ENCODE peak calls at places on chromosomes 16 and 17, in eight cellular contexts. X is HCT116, F is tibial artery, K is MM.1S, L is lower leg skin, I is Panc1, R is AG09319, Y is epithelial cell of esophagus. E is an unnamed sample.

GRCh38 chr17:73545633-73546032 is 98.6 kb downstream of the SDK2 start:
- DNase-seq in R (no peak), Y (no peak), L (no peak), X (no peak), F (no peak), K (no peak), I (no peak), E (no peak)

GRCh38 chr16:1436731-1437355 is 6.0 kb downstream of the PERCC1 start:
- DNase-seq in L (no peak), I (no peak), K (no peak), Y (no peak), F (no peak), X (no peak), R (no peak), E (no peak)

GRCh38 chr16:27993587-27993986 is 69.9 kb downstream of the GSG1L start:
- DNase-seq in R (no peak), I (no peak), Y (no peak), K (no peak), F (no peak), L (no peak), X (no peak), E (no peak)

GRCh38 chr16:30567160-30567990 is 4.1 kb downstream of the ZNF688 start:
- DNase-seq in I (no peak), X (no peak), K (no peak), Y (peak; percentile 92), R (no peak), F (no peak), L (no peak), E (no peak)

GRCh38 chr16:78461496-78461938 is 362.1 kb downstream of the WWOX start:
- DNase-seq in Y (peak; percentile 0), R (no peak), F (no peak), X (no peak), L (no peak), I (no peak), K (no peak), E (no peak)

GRCh38 chr17:39555368-39555767 is 52.4 kb downstream of the NEUROD2 start:
- DNase-seq in R (no peak), L (no peak), I (no peak), X (no peak), F (no peak), Y (no peak), K (no peak), E (no peak)

GRCh38 chr17:27578718-27579085 is 52.3 kb upstream of the LGALS9 start:
- DNase-seq in F (no peak), L (no peak), R (no peak), K (no peak), X (no peak), Y (peak; percentile 39), I (no peak), E (no peak)

GRCh38 chr17:31492880-31493655 is 101.6 kb downstream of the RAB11FIP4 start:
- DNase-seq in K (no peak), F (peak; percentile 55), X (no peak), L (no peak), R (no peak), Y (no peak), I (no peak), E (no peak)

GRCh38 chr17:40958086-40958953 is 8.4 kb downstream of the KRT39 start:
- DNase-seq in Y (peak; percentile 90), F (no peak), I (no peak), L (no peak), X (no peak), K (no peak), R (no peak), E (no peak)

GRCh38 chr17:37359682-37360188 is 16.1 kb upstream of the C17orf78 start:
- DNase-seq in F (no peak), X (no peak), K (no peak), R (no peak), I (no peak), Y (peak; percentile 40), L (peak; percentile 58), E (no peak)

GRCh38 chr16:7731121-7731520 is 398.5 kb downstream of the RBFOX1 start:
- DNase-seq in Y (no peak), I (no peak), X (no peak), L (peak; percentile 16), R (no peak), F (no peak), K (no peak), E (no peak)

GRCh38 chr17:12512712-12513355 is 152.9 kb upstream of the MYOCD start:
- DNase-seq in X (no peak), Y (no peak), F (no peak), K (no peak), R (no peak), I (no peak), L (no peak), E (no peak)

GRCh38 chr16:85718682-85719081 is 29.9 kb upstream of the GINS2 start:
- DNase-seq in I (no peak), X (no peak), Y (peak; percentile 55), L (no peak), F (no peak), K (peak; percentile 7), R (no peak), E (no peak)

GRCh38 chr16:7938175-7938574 is 605.5 kb downstream of the RBFOX1 start:
- DNase-seq in K (no peak), F (no peak), Y (no peak), R (no peak), I (no peak), L (no peak), X (no peak), E (no peak)

GRCh38 chr17:76179496-76180467 is 38.7 kb upstream of the FOXJ1 start:
- DNase-seq in R (no peak), L (no peak), X (no peak), F (no peak), I (no peak), K (peak; percentile 62), Y (peak; percentile 31), E (no peak)
- TF ChIP-seq CTCF in R (peak; percentile 1), L (no peak), X (no peak), F (no peak), I (no peak), K (peak; percentile 31), Y (peak; percentile 18), E (no peak)

DNA sequence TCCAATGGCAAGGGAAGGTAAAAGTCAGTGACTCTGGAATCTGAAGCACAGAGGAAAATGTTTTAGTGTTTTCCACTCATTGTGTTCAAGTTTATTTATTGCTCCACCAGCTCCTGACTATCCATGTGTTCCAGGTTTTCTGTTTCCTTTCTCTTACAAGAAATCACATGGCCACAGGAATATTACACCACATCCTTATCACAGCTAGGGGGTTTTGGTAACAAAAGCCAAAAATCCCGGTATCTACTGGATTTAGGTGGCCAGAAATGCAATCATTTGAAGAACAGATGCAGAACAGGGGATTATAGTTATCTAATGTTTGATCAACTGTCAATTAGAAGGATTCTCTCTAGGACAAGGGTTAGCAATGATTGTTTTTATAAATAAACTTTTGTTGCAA is 47.9 kb downstream of the STH start:
- DNase-seq in K (no peak), Y (no peak), X (no peak), I (no peak), L (no peak), F (no peak), R (peak; percentile 35), E (no peak)
- TF ChIP-seq CTCF in K (no peak), Y (no peak), X (no peak), I (no peak), L (no peak), F (no peak), R (no peak), E (no peak)

GRCh38 chr16:56657555-56658430 is at the start of gene MT1F:
- DNase-seq in L (peak; percentile 87), X (peak; percentile 83), K (peak; percentile 36), Y (peak; percentile 91), R (no peak), I (no peak), F (peak; percentile 73), E (peak; percentile 52)
- TF ChIP-seq CTCF in L (no peak), X (no peak), K (no peak), Y (no peak), R (no peak), I (no peak), F (no peak), E (no peak)

GRCh38 chr17:29292992-29293889 is 707 bp downstream of the NUFIP2 start:
- DNase-seq in I (no peak), R (no peak), L (peak; percentile 50), X (no peak), F (peak; percentile 63), K (peak; percentile 44), Y (peak; percentile 51), E (peak; percentile 57)

GRCh38 chr17:29294580-29294900 is 592 bp upstream of the NUFIP2 start:
- DNase-seq in F (no peak), X (no peak), L (no peak), K (no peak), R (no peak), Y (no peak), I (no peak), E (no peak)

GRCh38 chr17:29292071-29292991 is 1.6 kb downstream of the NUFIP2 start:
- DNase-seq in L (peak; percentile 75), X (no peak), R (no peak), F (peak; percentile 80), K (peak; percentile 50), I (no peak), Y (peak; percentile 33), E (peak; percentile 31)

GRCh38 chr17:29295420-29295819 is 1.5 kb upstream of the NUFIP2 start:
- DNase-seq in F (no peak), K (no peak), Y (no peak), X (no peak), I (no peak), R (no peak), L (no peak), E (no peak)

DNA sequence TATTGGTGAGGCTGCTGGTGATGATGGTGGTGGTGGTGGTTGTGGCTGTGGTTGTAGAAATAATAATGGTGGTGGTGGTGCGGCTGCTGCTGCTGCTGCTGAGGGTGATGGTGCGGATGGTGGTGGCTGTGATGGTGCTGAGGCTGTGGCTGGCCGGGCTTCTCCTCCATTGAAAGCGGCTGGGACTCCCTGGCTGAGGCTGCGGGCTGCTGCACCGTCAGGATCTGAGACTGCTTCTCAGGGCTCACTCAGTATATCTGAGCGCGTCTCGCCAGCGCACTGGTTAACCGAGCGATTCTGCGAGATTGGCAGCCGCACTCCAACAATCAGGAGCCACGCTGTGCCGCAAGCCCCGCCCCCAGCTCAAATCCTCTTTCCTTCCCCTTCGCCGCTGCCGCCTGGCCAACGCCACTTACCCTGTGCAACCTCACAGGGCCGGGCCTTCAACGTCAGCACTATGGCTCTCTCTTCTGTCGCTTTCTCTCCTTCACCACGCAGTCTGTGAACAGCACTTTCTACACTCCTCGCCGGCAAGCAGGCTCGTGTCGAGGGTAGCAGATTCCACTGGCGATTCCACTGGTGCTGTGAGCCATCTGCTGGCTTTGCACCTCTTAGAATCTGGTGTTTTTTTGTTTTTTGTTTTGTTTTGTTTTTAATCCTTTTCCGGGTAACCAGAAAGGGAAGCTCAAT is at the start of gene NUFIP2:
- DNase-seq in L (peak; percentile 100), I (peak; percentile 89), X (peak; percentile 96), K (peak; percentile 99), F (peak; percentile 99), Y (peak; percentile 99), R (peak; percentile 97), E (peak; percentile 96)
- TF ChIP-seq CTCF in L (no peak), I (no peak), X (no peak), K (no peak), F (peak; percentile 8), Y (no peak), R (no peak), E (no peak)

GRCh38 chr17:48856122-48856821 is 25.4 kb downstream of the CALCOCO2 start:
- DNase-seq in R (no peak), Y (no peak), X (no peak), F (no peak), I (no peak), K (no peak), L (no peak), E (no peak)
- TF ChIP-seq CTCF in R (no peak), Y (no peak), X (no peak), F (no peak), I (no peak), K (no peak), L (no peak), E (no peak)